ENCODE peak calls at places on chromosomes 11 and 22, in nine cellular contexts. One of them, this sample, is unnamed.

GRCh38 chr11:118975771-118976709 is 4.5 kb downstream of the FOXR1 start:
- DNase-seq in Peyer's patch: no peak
- DNase-seq in uterus: no peak
- DNase-seq in RCC 7860: no peak
- DNase-seq in lower leg skin: no peak
- DNase-seq in activated effector memory CD4-positive, alpha-beta T cell treated with anti-CD3 and anti-CD28 coated beads, Interleukin-2, amount 50 U/mL, for 16 hours: no peak
- DNase-seq in PC-3: peak
- DNase-seq in sigmoid colon: no peak
- DNase-seq in brain microvascular endothelial cell: no peak
- DNase-seq in this sample: no peak

GRCh38 chr11:8382436-8383053 is 118.9 kb upstream of the LMO1 start:
- DNase-seq in Peyer's patch: no peak
- DNase-seq in activated effector memory CD4-positive, alpha-beta T cell treated with anti-CD3 and anti-CD28 coated beads, Interleukin-2, amount 50 U/mL, for 16 hours: no peak
- DNase-seq in sigmoid colon: no peak
- DNase-seq in PC-3: peak
- DNase-seq in uterus: no peak
- DNase-seq in lower leg skin: no peak
- DNase-seq in brain microvascular endothelial cell: peak
- DNase-seq in RCC 7860: peak
- DNase-seq in this sample: peak

GRCh38 chr11:120816711-120817110 is 207.2 kb upstream of the TBCEL start:
- DNase-seq in uterus: no peak
- DNase-seq in Peyer's patch: no peak
- DNase-seq in RCC 7860: no peak
- DNase-seq in brain microvascular endothelial cell: no peak
- DNase-seq in activated effector memory CD4-positive, alpha-beta T cell treated with anti-CD3 and anti-CD28 coated beads, Interleukin-2, amount 50 U/mL, for 16 hours: no peak
- DNase-seq in PC-3: no peak
- DNase-seq in sigmoid colon: no peak
- DNase-seq in lower leg skin: no peak
- DNase-seq in this sample: no peak

GRCh38 chr11:28922351-28922981 is 814.3 kb downstream of the METTL15 start:
- DNase-seq in brain microvascular endothelial cell: no peak
- DNase-seq in Peyer's patch: no peak
- DNase-seq in lower leg skin: no peak
- DNase-seq in sigmoid colon: no peak
- DNase-seq in PC-3: no peak
- DNase-seq in RCC 7860: no peak
- DNase-seq in activated effector memory CD4-positive, alpha-beta T cell treated with anti-CD3 and anti-CD28 coated beads, Interleukin-2, amount 50 U/mL, for 16 hours: no peak
- DNase-seq in uterus: no peak
- DNase-seq in this sample: no peak

GRCh38 chr11:133695376-133695775 is 149.9 kb downstream of the SPATA19 start:
- DNase-seq in activated effector memory CD4-positive, alpha-beta T cell treated with anti-CD3 and anti-CD28 coated beads, Interleukin-2, amount 50 U/mL, for 16 hours: peak
- DNase-seq in Peyer's patch: no peak
- DNase-seq in sigmoid colon: no peak
- DNase-seq in lower leg skin: no peak
- DNase-seq in RCC 7860: no peak
- DNase-seq in uterus: no peak
- DNase-seq in PC-3: no peak
- DNase-seq in brain microvascular endothelial cell: no peak
- DNase-seq in this sample: no peak

GRCh38 chr11:118892964-118893363 is 9.3 kb downstream of the CXCR5 start:
- DNase-seq in brain microvascular endothelial cell: no peak
- DNase-seq in Peyer's patch: no peak
- DNase-seq in lower leg skin: no peak
- DNase-seq in sigmoid colon: no peak
- DNase-seq in activated effector memory CD4-positive, alpha-beta T cell treated with anti-CD3 and anti-CD28 coated beads, Interleukin-2, amount 50 U/mL, for 16 hours: no peak
- DNase-seq in RCC 7860: no peak
- DNase-seq in PC-3: no peak
- DNase-seq in uterus: no peak
- DNase-seq in this sample: no peak

GRCh38 chr11:8356216-8356615 is 92.5 kb upstream of the LMO1 start:
- DNase-seq in brain microvascular endothelial cell: no peak
- DNase-seq in lower leg skin: no peak
- DNase-seq in activated effector memory CD4-positive, alpha-beta T cell treated with anti-CD3 and anti-CD28 coated beads, Interleukin-2, amount 50 U/mL, for 16 hours: peak
- DNase-seq in uterus: no peak
- DNase-seq in sigmoid colon: no peak
- DNase-seq in RCC 7860: no peak
- DNase-seq in Peyer's patch: no peak
- DNase-seq in PC-3: no peak
- DNase-seq in this sample: no peak

GRCh38 chr11:33658195-33658900 is 42.3 kb downstream of the C11orf91 start:
- DNase-seq in Peyer's patch: no peak
- DNase-seq in RCC 7860: no peak
- DNase-seq in uterus: no peak
- DNase-seq in sigmoid colon: no peak
- DNase-seq in lower leg skin: no peak
- DNase-seq in brain microvascular endothelial cell: no peak
- DNase-seq in activated effector memory CD4-positive, alpha-beta T cell treated with anti-CD3 and anti-CD28 coated beads, Interleukin-2, amount 50 U/mL, for 16 hours: no peak
- DNase-seq in PC-3: no peak
- DNase-seq in this sample: no peak

GRCh38 chr11:18705651-18706281 is 7.2 kb downstream of the TMEM86A start:
- DNase-seq in activated effector memory CD4-positive, alpha-beta T cell treated with anti-CD3 and anti-CD28 coated beads, Interleukin-2, amount 50 U/mL, for 16 hours: peak
- DNase-seq in PC-3: no peak
- DNase-seq in lower leg skin: no peak
- DNase-seq in uterus: peak
- DNase-seq in brain microvascular endothelial cell: no peak
- DNase-seq in Peyer's patch: peak
- DNase-seq in sigmoid colon: peak
- DNase-seq in RCC 7860: no peak
- DNase-seq in this sample: no peak

GRCh38 chr22:22887621-22888503 is at the start of gene IGLL5:
- DNase-seq in sigmoid colon: no peak
- DNase-seq in activated effector memory CD4-positive, alpha-beta T cell treated with anti-CD3 and anti-CD28 coated beads, Interleukin-2, amount 50 U/mL, for 16 hours: no peak
- DNase-seq in PC-3: no peak
- DNase-seq in Peyer's patch: no peak
- DNase-seq in uterus: no peak
- DNase-seq in brain microvascular endothelial cell: no peak
- DNase-seq in lower leg skin: no peak
- DNase-seq in RCC 7860: no peak
- DNase-seq in this sample: no peak

GRCh38 chr22:19056951-19057401 is 65.2 kb downstream of the DGCR2 start:
- DNase-seq in activated effector memory CD4-positive, alpha-beta T cell treated with anti-CD3 and anti-CD28 coated beads, Interleukin-2, amount 50 U/mL, for 16 hours: peak
- DNase-seq in Peyer's patch: no peak
- DNase-seq in RCC 7860: no peak
- DNase-seq in uterus: peak
- DNase-seq in sigmoid colon: peak
- DNase-seq in brain microvascular endothelial cell: no peak
- DNase-seq in PC-3: no peak
- DNase-seq in lower leg skin: no peak
- DNase-seq in this sample: no peak

GRCh38 chr11:33930317-33931021 is 38.6 kb upstream of the LMO2 start:
- DNase-seq in lower leg skin: peak
- DNase-seq in RCC 7860: no peak
- DNase-seq in PC-3: no peak
- DNase-seq in brain microvascular endothelial cell: no peak
- DNase-seq in activated effector memory CD4-positive, alpha-beta T cell treated with anti-CD3 and anti-CD28 coated beads, Interleukin-2, amount 50 U/mL, for 16 hours: no peak
- DNase-seq in sigmoid colon: no peak
- DNase-seq in Peyer's patch: no peak
- DNase-seq in uterus: no peak
- DNase-seq in this sample: peak

GRCh38 chr11:26319906-26320305 is 12.0 kb upstream of the ANO3 start:
- DNase-seq in RCC 7860: no peak
- DNase-seq in Peyer's patch: no peak
- DNase-seq in uterus: no peak
- DNase-seq in lower leg skin: no peak
- DNase-seq in sigmoid colon: no peak
- DNase-seq in brain microvascular endothelial cell: peak
- DNase-seq in PC-3: no peak
- DNase-seq in activated effector memory CD4-positive, alpha-beta T cell treated with anti-CD3 and anti-CD28 coated beads, Interleukin-2, amount 50 U/mL, for 16 hours: no peak
- DNase-seq in this sample: no peak

GRCh38 chr22:36160499-36160942 is at the start of gene APOL3:
- DNase-seq in RCC 7860: no peak
- DNase-seq in lower leg skin: peak
- DNase-seq in PC-3: peak
- DNase-seq in uterus: peak
- DNase-seq in Peyer's patch: peak
- DNase-seq in sigmoid colon: peak
- DNase-seq in activated effector memory CD4-positive, alpha-beta T cell treated with anti-CD3 and anti-CD28 coated beads, Interleukin-2, amount 50 U/mL, for 16 hours: peak
- DNase-seq in brain microvascular endothelial cell: peak
- DNase-seq in this sample: peak

GRCh38 chr11:128709402-128709801 is 15.5 kb downstream of the FLI1 start:
- DNase-seq in activated effector memory CD4-positive, alpha-beta T cell treated with anti-CD3 and anti-CD28 coated beads, Interleukin-2, amount 50 U/mL, for 16 hours: no peak
- DNase-seq in sigmoid colon: no peak
- DNase-seq in Peyer's patch: no peak
- DNase-seq in lower leg skin: no peak
- DNase-seq in uterus: no peak
- DNase-seq in RCC 7860: peak
- DNase-seq in PC-3: peak
- DNase-seq in brain microvascular endothelial cell: peak
- DNase-seq in this sample: peak

GRCh38 chr11:27613670-27613950 is 86.6 kb downstream of the BDNF start:
- DNase-seq in uterus: no peak
- DNase-seq in brain microvascular endothelial cell: no peak
- DNase-seq in sigmoid colon: no peak
- DNase-seq in lower leg skin: no peak
- DNase-seq in activated effector memory CD4-positive, alpha-beta T cell treated with anti-CD3 and anti-CD28 coated beads, Interleukin-2, amount 50 U/mL, for 16 hours: no peak
- DNase-seq in RCC 7860: no peak
- DNase-seq in PC-3: no peak
- DNase-seq in Peyer's patch: no peak
- DNase-seq in this sample: no peak

GRCh38 chr22:26658671-26659478 is 1.5 kb downstream of the MIAT start:
- DNase-seq in RCC 7860: peak
- DNase-seq in Peyer's patch: no peak
- DNase-seq in uterus: peak
- DNase-seq in brain microvascular endothelial cell: peak
- DNase-seq in activated effector memory CD4-positive, alpha-beta T cell treated with anti-CD3 and anti-CD28 coated beads, Interleukin-2, amount 50 U/mL, for 16 hours: peak
- DNase-seq in PC-3: peak
- DNase-seq in lower leg skin: peak
- DNase-seq in sigmoid colon: no peak
- DNase-seq in this sample: peak